ENCODE peak calls at places on chromosomes 16 and 17, in five cellular contexts. X is psoas muscle, R is tibial nerve, F is fibroblast of lung, O is upper lobe of right lung. U is an unnamed sample.

GRCh38 chr16:66924527-66925321 is 611 bp downstream of the RRAD start:
- DNase-seq in F (no peak), X (peak), O (peak), R (no peak), U (no peak)

GRCh38 chr16:22903716-22904115 is 89.8 kb downstream of the HS3ST2 start:
- DNase-seq in O (no peak), X (no peak), R (no peak), F (no peak), U (no peak)

GRCh38 chr16:86566966-86567700 is 504 bp downstream of the FOXC2 start:
- DNase-seq in X (no peak), R (no peak), F (peak), O (no peak), U (peak)

GRCh38 chr17:63859257-63859656 is 14.2 kb downstream of the CSH2 start:
- DNase-seq in X (no peak), O (no peak), R (no peak), F (no peak), U (no peak)

GRCh38 chr17:21680366-21680765 is 12.0 kb upstream of the KCNJ18 start:
- DNase-seq in R (no peak), F (no peak), X (no peak), O (no peak), U (no peak)

GRCh38 chr17:6376901-6377300 is 58.0 kb downstream of the AIPL1 start:
- DNase-seq in O (no peak), X (no peak), F (no peak), R (no peak), U (no peak)

GRCh38 chr17:57447357-57448019 is 191.2 kb downstream of the MSI2 start:
- DNase-seq in X (no peak), F (no peak), R (no peak), O (no peak), U (no peak)

GRCh38 chr17:32185875-32186274 is 43.6 kb downstream of the RHOT1 start:
- DNase-seq in X (no peak), F (no peak), R (no peak), O (no peak), U (no peak)

GRCh38 chr16:17777461-17777863 is 306.7 kb upstream of the XYLT1 start:
- DNase-seq in R (no peak), O (no peak), F (peak), X (no peak), U (peak)

GRCh38 chr16:66809765-66810164 is 8.4 kb upstream of the TERB1 start:
- DNase-seq in F (no peak), R (no peak), O (no peak), X (no peak), U (no peak)

GRCh38 chr17:4947411-4948165 is 742 bp downstream of the PFN1 start:
- DNase-seq in F (peak), R (no peak), X (peak), O (peak), U (peak)

GRCh38 chr16:2482181-2483107 is 7.5 kb downstream of the TBC1D24 start:
- DNase-seq in X (peak), F (peak), O (no peak), R (peak), U (no peak)

GRCh38 chr16:6634151-6634550 is 698.5 kb upstream of the RBFOX1 start:
- DNase-seq in F (no peak), R (no peak), O (no peak), X (no peak), U (no peak)

GRCh38 chr17:71631483-71631882 is 489.3 kb upstream of the SOX9 start:
- DNase-seq in F (peak), O (no peak), X (no peak), R (no peak), U (no peak)

GRCh38 chr17:78676415-78677302 is 99.5 kb upstream of the DNAH17 start:
- DNase-seq in O (peak), X (no peak), F (no peak), R (no peak), U (no peak)

GRCh38 chr17:1905190-1905919 is 75.5 kb downstream of the RPA1 start:
- DNase-seq in O (no peak), R (no peak), F (peak), X (no peak), U (no peak)

GRCh38 chr17:80678621-80679020 is 134.0 kb downstream of the RPTOR start:
- DNase-seq in F (peak), O (no peak), R (no peak), X (no peak), U (peak)

GRCh38 chr17:14886200-14886739 is 378.9 kb downstream of the PMP22 start:
- DNase-seq in O (no peak), R (no peak), X (no peak), F (no peak), U (no peak)

GRCh38 chr17:58666858-58667267 is 25.0 kb downstream of the TEX14 start:
- DNase-seq in X (peak), O (peak), F (peak), R (peak), U (no peak)

GRCh38 chr16:11679250-11679649 is 11.0 kb downstream of the SNN start:
- DNase-seq in O (peak), F (no peak), X (no peak), R (no peak), U (no peak)

GRCh38 chr16:87384162-87384999 is 805 bp upstream of the FBXO31 start:
- DNase-seq in F (no peak), O (peak), X (peak), R (no peak), U (no peak)

GRCh38 chr16:2154533-2155090 is 970 bp upstream of the TRAF7 start:
- DNase-seq in X (no peak), O (no peak), R (no peak), F (no peak), U (no peak)

GRCh38 chr17:77696720-77697460 is 261.6 kb upstream of the TNRC6C start:
- DNase-seq in R (no peak), O (peak), X (no peak), F (no peak), U (no peak)

GRCh38 chr16:47073223-47074155 is 70.3 kb downstream of the NETO2 start:
- DNase-seq in X (no peak), O (no peak), R (no peak), F (no peak), U (no peak)

GRCh38 chr17:49180303-49180702 is 30.1 kb downstream of the GNGT2 start:
- DNase-seq in R (peak), O (peak), X (peak), F (peak), U (peak)

GRCh38 chr17:43832976-43833829 is at the start of gene MPP3:
- DNase-seq in X (peak), O (peak), F (peak), R (peak), U (peak)

GRCh38 chr17:6450926-6451717 is 6.9 kb downstream of the PIMREG start:
- DNase-seq in F (no peak), O (no peak), R (no peak), X (no peak), U (no peak)

GRCh38 chr17:69367298-69367697 is 40.4 kb upstream of the ABCA5 start:
- DNase-seq in F (no peak), O (no peak), R (no peak), X (no peak), U (no peak)

GRCh38 chr16:67731071-67731810 is 12.1 kb upstream of the GFOD2 start:
- DNase-seq in R (no peak), X (no peak), O (peak), F (no peak), U (no peak)

GRCh38 chr16:84881702-84882521 is 62.1 kb downstream of the CRISPLD2 start:
- DNase-seq in R (peak), X (peak), O (no peak), F (peak), U (peak)

GRCh38 chr16:57675752-57676623 is 7.9 kb downstream of the ADGRG3 start:
- DNase-seq in X (no peak), R (no peak), O (no peak), F (no peak), U (no peak)

GRCh38 chr17:39618956-39619785 is 7.6 kb upstream of the PPP1R1B start:
- DNase-seq in O (no peak), F (no peak), X (no peak), R (no peak), U (no peak)

GRCh38 chr17:44384281-44384822 is 5.1 kb downstream of the ITGA2B start:
- DNase-seq in X (no peak), O (no peak), R (no peak), F (no peak), U (no peak)

GRCh38 chr16:31265329-31266245 is 5.8 kb downstream of the ITGAM start:
- DNase-seq in O (peak), R (no peak), X (peak), F (peak), U (peak)

DNA sequence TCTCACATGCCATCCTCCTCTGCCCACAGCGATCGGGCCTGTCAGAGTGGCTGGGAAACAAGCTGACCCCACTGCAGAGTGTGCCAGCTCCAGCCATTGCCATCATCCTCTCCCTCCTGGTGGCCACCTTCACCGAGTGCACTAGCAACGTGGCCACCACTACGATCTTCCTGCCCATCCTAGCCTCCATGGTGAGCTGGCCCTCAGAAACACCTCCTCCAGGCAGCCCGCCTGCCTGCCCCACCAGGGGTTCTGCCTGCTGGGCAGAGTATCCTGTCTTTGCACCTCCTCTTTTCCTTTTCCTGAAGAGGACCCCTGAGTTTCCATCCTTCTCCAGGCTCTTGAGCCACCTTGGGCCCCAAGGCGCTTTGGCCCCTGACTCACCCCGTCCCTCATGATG is 10.5 kb upstream of the FOXN1 start:
- DNase-seq in O (no peak), R (no peak), X (no peak), F (no peak), U (no peak)
- H3K27ac ChIP-seq in O (no peak), R (no peak), X (no peak), F (no peak), U (no peak)

GRCh38 chr16:24731722-24732419 is 2.4 kb downstream of the TNRC6A start:
- DNase-seq in R (no peak), X (peak), F (no peak), O (no peak), U (no peak)
- H3K4me3 ChIP-seq in R (no peak), X (peak), F (peak), O (peak), U (no peak)

GRCh38 chr16:88407042-88407420 is 24.3 kb downstream of the ZNF469 start:
- DNase-seq in X (no peak), F (no peak), R (no peak), O (no peak), U (no peak)
- H3K27ac ChIP-seq in X (no peak), F (no peak), R (no peak), O (no peak), U (no peak)

DNA sequence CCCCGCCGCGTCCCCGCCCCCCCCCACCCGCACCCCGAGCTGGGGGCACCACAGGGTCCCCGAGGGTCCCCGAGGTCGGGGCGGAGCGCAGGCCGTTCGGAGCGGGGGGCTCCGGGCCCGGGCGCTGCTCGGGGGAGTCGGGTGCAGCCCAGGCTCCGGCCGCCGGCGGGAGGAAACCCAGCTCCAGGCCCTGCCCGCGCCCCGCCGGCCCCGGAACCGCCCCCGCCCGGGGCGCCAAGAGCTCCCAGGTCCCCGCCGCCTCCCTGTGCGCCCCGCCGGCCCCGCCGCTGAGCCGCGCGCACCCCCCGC is 33.2 kb upstream of the RPH3AL start:
- DNase-seq in O (no peak), R (no peak), X (no peak), F (no peak), U (no peak)
- H3K4me3 ChIP-seq in O (peak), R (peak), X (peak), F (no peak), U (no peak)

GRCh38 chr17:76151896-76152454 is 10.9 kb upstream of the FOXJ1 start:
- DNase-seq in R (no peak), F (no peak), O (peak), X (no peak), U (no peak)
- H3K27ac ChIP-seq in R (no peak), F (no peak), O (no peak), X (no peak), U (no peak)